ENCODE peak calls at places on chromosomes 11 and 22, in seven cellular contexts. C is sigmoid colon, L is transverse colon, Y is lower leg skin, P is body of pancreas, T is gastrocnemius medialis, K is Peyer's patch. F is an unnamed sample.

GRCh38 chr11:27770576-27770975 is 70.3 kb upstream of the BDNF start:
- DNase-seq in C (no peak), L (no peak), Y (no peak), P (no peak), T (no peak), K (no peak), F (no peak)

GRCh38 chr11:111586305-111586915 is 15.8 kb upstream of the SIK2 start:
- DNase-seq in C (no peak), L (no peak), Y (no peak), P (peak; percentile 61), T (no peak), K (no peak), F (no peak)

GRCh38 chr22:44341431-44342346 is 28.9 kb upstream of the SHISAL1 start:
- DNase-seq in C (peak; percentile 86), L (peak; percentile 16), Y (no peak), P (no peak), T (no peak), K (no peak), F (no peak)

GRCh38 chr11:122095950-122096942 is 19.8 kb downstream of the BLID start:
- DNase-seq in C (no peak), L (no peak), Y (no peak), P (no peak), T (no peak), K (no peak), F (no peak)

GRCh38 chr11:73478737-73479347 is 102.6 kb downstream of the RELT start:
- DNase-seq in C (no peak), L (no peak), Y (no peak), P (peak; percentile 26), T (no peak), K (no peak), F (no peak)

GRCh38 chr11:126816655-126817054 is 183.9 kb downstream of the KIRREL3 start:
- DNase-seq in C (no peak), L (no peak), Y (peak; percentile 7), P (peak; percentile 16), T (no peak), K (no peak), F (no peak)

GRCh38 chr11:120273432-120273831 is 33.5 kb downstream of the POU2F3 start:
- DNase-seq in C (no peak), L (no peak), Y (no peak), P (no peak), T (no peak), K (no peak), F (no peak)

GRCh38 chr22:46387748-46388147 is 52.2 kb downstream of the TRMU start:
- DNase-seq in C (no peak), L (no peak), Y (no peak), P (no peak), T (no peak), K (no peak), F (no peak)

GRCh38 chr11:44057340-44057739 is 8.7 kb upstream of the ACCS start:
- DNase-seq in C (no peak), L (no peak), Y (peak; percentile 9), P (no peak), T (no peak), K (no peak), F (no peak)

GRCh38 chr11:122395282-122395681 is 260.2 kb upstream of the UBASH3B start:
- DNase-seq in C (no peak), L (no peak), Y (no peak), P (no peak), T (no peak), K (no peak), F (no peak)

DNA sequence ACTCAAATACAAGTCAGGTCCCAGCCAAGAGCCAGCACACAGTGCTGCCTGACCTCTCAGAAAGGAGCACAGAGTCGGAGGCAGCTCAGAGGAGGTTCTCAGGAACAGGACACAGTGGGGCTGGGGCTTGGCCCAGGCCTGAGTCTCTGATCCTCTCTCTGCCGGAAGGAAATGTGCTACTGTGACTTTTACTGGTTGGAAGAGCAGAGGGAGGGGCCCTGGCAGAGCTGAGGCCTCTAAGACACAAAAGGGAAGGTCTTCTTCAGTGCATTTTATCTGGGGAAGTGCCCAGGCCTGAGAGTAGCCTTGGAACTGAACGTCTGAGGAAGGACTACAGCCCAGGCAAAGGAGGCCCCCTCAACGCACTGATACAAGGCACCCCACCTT is 16.2 kb upstream of the CASTOR1 start:
- DNase-seq in C (peak; percentile 87), L (peak; percentile 76), Y (peak; percentile 92), P (peak; percentile 48), T (peak; percentile 39), K (peak; percentile 65), F (peak; percentile 60)
- TF ChIP-seq POLR2A in C (no peak), L (peak; percentile 62), Y (no peak), P (peak; percentile 20), T (peak; percentile 17), K (peak; percentile 42), F (peak; percentile 60)

GRCh38 chr11:77637345-77638165 is at the start of gene CLNS1A:
- DNase-seq in C (peak; percentile 90), L (peak; percentile 87), Y (peak; percentile 97), P (peak; percentile 88), T (peak; percentile 77), K (peak; percentile 86), F (peak; percentile 66)
- TF ChIP-seq POLR2A in C (peak; percentile 62), L (peak; percentile 80), Y (no peak), P (peak; percentile 87), T (peak; percentile 59), K (peak; percentile 60), F (peak; percentile 91)

DNA sequence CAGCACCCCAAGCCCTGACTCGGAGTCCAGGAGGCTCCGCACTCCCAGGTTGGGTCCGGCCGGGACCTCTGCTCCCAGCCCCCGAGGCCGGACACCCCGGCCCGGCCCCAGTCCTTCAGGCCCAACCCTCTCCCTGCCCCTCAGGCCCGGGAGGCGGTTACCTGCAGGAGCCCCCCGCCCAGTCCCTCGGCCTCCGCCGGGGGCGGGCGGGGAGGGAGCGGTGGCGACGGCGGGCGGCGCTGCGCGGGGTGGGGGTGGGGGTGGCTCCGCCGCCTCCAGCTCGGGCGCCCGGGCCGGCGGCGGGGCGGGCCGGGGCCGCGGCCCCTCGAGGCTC is 308 bp downstream of the TCF20 start:
- DNase-seq in C (no peak), L (no peak), Y (no peak), P (peak; percentile 37), T (no peak), K (no peak), F (no peak)
- TF ChIP-seq POLR2A in C (no peak), L (no peak), Y (no peak), P (no peak), T (no peak), K (no peak), F (no peak)

DNA sequence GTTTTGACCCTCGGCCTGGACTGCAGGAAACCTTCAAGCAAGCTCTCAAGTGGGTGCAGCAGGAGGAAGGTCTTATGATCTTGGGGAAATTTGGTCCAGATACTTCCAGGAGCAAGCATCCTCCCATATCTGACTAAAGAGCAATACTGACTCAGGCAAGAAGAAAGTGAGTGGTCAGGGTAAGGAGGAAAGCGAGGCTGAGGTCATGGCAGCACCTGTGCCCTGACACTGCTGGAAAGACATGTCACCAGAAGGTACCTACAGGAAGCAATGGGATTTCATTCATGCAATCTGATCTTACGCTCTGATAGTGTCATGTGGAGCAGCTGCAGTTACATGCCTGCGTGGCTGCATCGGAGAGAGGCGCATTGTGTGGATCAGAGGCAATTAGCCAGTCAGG is 6.5 kb upstream of the TOP3B start:
- DNase-seq in C (no peak), L (no peak), Y (no peak), P (no peak), T (no peak), K (no peak), F (no peak)
- TF ChIP-seq POLR2A in C (no peak), L (no peak), Y (no peak), P (no peak), T (no peak), K (no peak), F (no peak)

GRCh38 chr11:77085652-77086051 is 17.0 kb upstream of the OMP start:
- DNase-seq in C (peak; percentile 52), L (peak; percentile 6), Y (peak; percentile 43), P (no peak), T (no peak), K (peak; percentile 29), F (no peak)

GRCh38 chr11:77081976-77082836 is 15.4 kb downstream of the CAPN5 start:
- DNase-seq in C (no peak), L (peak; percentile 20), Y (peak; percentile 77), P (peak; percentile 5), T (no peak), K (peak; percentile 56), F (no peak)

GRCh38 chr11:77084581-77085191 is 17.9 kb downstream of the CAPN5 start:
- DNase-seq in C (peak; percentile 60), L (peak; percentile 8), Y (peak; percentile 70), P (peak; percentile 21), T (no peak), K (peak; percentile 49), F (no peak)

GRCh38 chr11:77082838-77083552 is 16.2 kb downstream of the CAPN5 start:
- DNase-seq in C (peak; percentile 87), L (peak; percentile 69), Y (peak; percentile 90), P (peak; percentile 30), T (peak; percentile 5), K (no peak), F (no peak)

GRCh38 chr11:77083553-77084245 is 16.9 kb downstream of the CAPN5 start:
- DNase-seq in C (peak; percentile 48), L (peak; percentile 7), Y (peak; percentile 78), P (no peak), T (peak; percentile 0), K (peak; percentile 41), F (no peak)
- TF ChIP-seq POLR2A in C (no peak), L (no peak), Y (no peak), P (no peak), T (no peak), K (no peak), F (no peak)

DNA sequence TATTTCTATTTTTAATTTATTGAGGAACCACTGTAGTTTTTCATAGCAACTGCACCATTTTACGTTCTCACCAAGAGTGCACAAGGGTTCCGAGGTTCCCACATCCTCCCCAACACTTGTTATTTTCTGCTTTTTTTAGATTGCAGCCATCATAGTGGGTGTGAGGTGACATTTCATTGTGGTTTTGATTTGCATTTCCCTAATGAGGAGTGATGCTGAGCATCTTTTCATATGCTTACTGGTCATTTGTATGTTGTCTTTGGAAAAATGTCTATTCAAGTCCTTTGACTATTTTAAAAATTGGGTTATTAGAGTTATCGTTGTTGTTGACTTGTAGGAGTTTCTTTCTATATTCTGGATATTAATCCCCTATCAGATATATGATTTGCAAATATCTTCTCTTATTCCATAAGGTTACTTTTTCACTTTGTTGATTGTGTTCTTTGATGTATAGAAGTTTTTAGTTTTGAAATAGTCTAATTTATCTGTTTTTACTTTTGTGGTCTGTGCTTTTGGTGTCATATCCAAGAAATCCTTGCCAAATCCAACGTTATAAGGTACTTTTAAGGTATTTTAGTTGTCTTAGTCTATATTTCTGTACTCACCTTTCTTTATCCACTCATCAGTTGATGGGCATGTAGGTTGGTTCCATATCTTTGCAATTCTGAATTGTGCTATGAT is 9.0 kb downstream of the NEAT1 start:
- DNase-seq in C (no peak), L (peak; percentile 32), Y (peak; percentile 48), P (no peak), T (no peak), K (no peak), F (no peak)
- TF ChIP-seq POLR2A in C (no peak), L (no peak), Y (no peak), P (no peak), T (peak; percentile 18), K (no peak), F (no peak)

GRCh38 chr11:104968856-104969776 is 742 bp upstream of the CASP4 start:
- DNase-seq in C (no peak), L (peak; percentile 10), Y (peak; percentile 86), P (peak; percentile 58), T (no peak), K (peak; percentile 57), F (no peak)
- TF ChIP-seq POLR2A in C (no peak), L (no peak), Y (no peak), P (peak; percentile 29), T (no peak), K (no peak), F (no peak)

F was measured in GM12891.